ENCODE peak calls at places on chromosome 12, in nine cellular contexts. R is CD4-positive, CD25-positive, alpha-beta regulatory T cell; B is AG08396; F is nephron progenitor cell; D is GM12865; P is HCT116; T is suprapubic skin; C is AG09309; E is sigmoid colon. L is an unnamed sample.

GRCh38 chr12:112175361-112176155 is 50.2 kb downstream of the TRAFD1 start:
- DNase-seq in B (no peak), P (no peak), F (no peak), D (no peak), E (peak), T (no peak), R (no peak), C (no peak), L (no peak)

GRCh38 chr12:131683266-131684014 is 27.4 kb upstream of the SFSWAP start:
- DNase-seq in F (no peak), E (no peak), B (no peak), R (no peak), D (no peak), C (no peak), T (peak), P (no peak), L (no peak)

GRCh38 chr12:104671407-104672095 is 214.8 kb downstream of the CHST11 start:
- DNase-seq in F (no peak), C (peak), R (peak), P (peak), D (peak), E (peak), B (peak), T (peak), L (peak)

GRCh38 chr12:62604373-62604772 is 137.7 kb downstream of the MON2 start:
- DNase-seq in P (no peak), R (peak), C (no peak), E (no peak), D (peak), F (no peak), T (no peak), B (no peak), L (no peak)

GRCh38 chr12:9811651-9812050 is 15.6 kb upstream of the KLRF1 start:
- DNase-seq in P (no peak), R (no peak), C (no peak), B (no peak), T (no peak), D (no peak), F (no peak), E (no peak), L (no peak)

GRCh38 chr12:93442411-93443340 is 929 bp upstream of the UBE2N start:
- DNase-seq in B (no peak), F (no peak), T (no peak), D (no peak), E (no peak), C (no peak), P (no peak), R (peak), L (no peak)

GRCh38 chr12:70603044-70603443 is 34.2 kb downstream of the PTPRB start:
- DNase-seq in D (no peak), F (no peak), R (no peak), C (no peak), B (no peak), E (no peak), T (no peak), P (no peak), L (no peak)

GRCh38 chr12:107764626-107765025 is 3.7 kb upstream of the PRDM4 start:
- DNase-seq in E (no peak), T (no peak), F (no peak), B (no peak), R (no peak), D (no peak), P (no peak), C (no peak), L (no peak)

GRCh38 chr12:32454075-32454474 is 54.7 kb downstream of the FGD4 start:
- DNase-seq in F (no peak), T (no peak), R (no peak), C (no peak), P (peak), B (peak), E (no peak), D (no peak), L (peak)

GRCh38 chr12:76318773-76319594 is 29.2 kb downstream of the BBS10 start:
- DNase-seq in E (no peak), C (no peak), R (no peak), F (no peak), P (no peak), T (no peak), D (no peak), B (peak), L (peak)

GRCh38 chr12:1826867-1827705 is 6.7 kb downstream of the LRTM2 start:
- DNase-seq in D (peak), F (no peak), R (no peak), T (no peak), E (no peak), C (no peak), B (no peak), P (no peak), L (no peak)

GRCh38 chr12:88247241-88247643 is 105.1 kb downstream of the TMTC3 start:
- DNase-seq in B (peak), P (peak), C (peak), D (no peak), R (no peak), E (no peak), T (no peak), F (no peak), L (peak)

GRCh38 chr12:66251049-66251448 is 51.2 kb upstream of the HELB start:
- DNase-seq in F (no peak), P (no peak), B (no peak), D (no peak), C (no peak), T (no peak), R (no peak), E (no peak), L (no peak)

GRCh38 chr12:6871052-6871957 is 1.8 kb downstream of the SPSB2 start:
- DNase-seq in P (peak), C (no peak), B (peak), D (peak), T (no peak), R (peak), F (no peak), E (no peak), L (peak)

GRCh38 chr12:96471368-96472040 is 17.9 kb upstream of the CFAP54 start:
- DNase-seq in P (no peak), T (no peak), B (peak), F (no peak), C (peak), R (no peak), D (no peak), E (no peak), L (peak)

GRCh38 chr12:77433799-77434198 is 368.4 kb upstream of the E2F7 start:
- DNase-seq in T (no peak), B (no peak), C (peak), D (no peak), R (no peak), P (no peak), F (no peak), E (no peak), L (peak)

GRCh38 chr12:108468149-108468968 is 46.7 kb upstream of the FICD start:
- DNase-seq in B (peak), T (no peak), C (no peak), D (peak), P (no peak), F (peak), E (no peak), R (peak), L (peak)

GRCh38 chr12:95790912-95791849 is 617 bp upstream of the NTN4 start:
- DNase-seq in R (no peak), C (no peak), T (no peak), B (peak), P (no peak), E (peak), F (peak), D (no peak), L (peak)

GRCh38 chr12:59040043-59040442 is 119.7 kb upstream of the LRIG3 start:
- DNase-seq in R (no peak), P (no peak), F (no peak), E (no peak), T (no peak), B (no peak), C (no peak), D (no peak), L (no peak)

GRCh38 chr12:62908667-62909066 is 26.3 kb downstream of the PPM1H start:
- DNase-seq in P (no peak), C (no peak), F (no peak), T (no peak), B (no peak), D (no peak), E (no peak), R (no peak), L (no peak)

GRCh38 chr12:64681200-64682052 is 71.1 kb downstream of the RASSF3 start:
- DNase-seq in T (no peak), R (no peak), B (no peak), D (peak), F (no peak), E (no peak), C (no peak), P (no peak), L (no peak)

GRCh38 chr12:52211716-52212585 is 20.1 kb upstream of the KRT80 start:
- DNase-seq in D (no peak), F (no peak), R (no peak), P (no peak), B (no peak), E (peak), C (no peak), T (no peak), L (no peak)

GRCh38 chr12:92295523-92295922 is 149.9 kb upstream of the BTG1 start:
- DNase-seq in F (no peak), T (no peak), R (no peak), C (peak), D (no peak), E (no peak), P (no peak), B (peak), L (peak)

GRCh38 chr12:116454076-116454475 is 105.1 kb upstream of the MAP1LC3B2 start:
- DNase-seq in B (no peak), C (no peak), E (no peak), P (no peak), R (no peak), T (no peak), F (no peak), D (no peak), L (no peak)

GRCh38 chr12:6532051-6532926 is 2.0 kb upstream of the GAPDH start:
- DNase-seq in C (peak), B (peak), T (no peak), E (peak), F (peak), R (peak), P (peak), D (peak), L (peak)

GRCh38 chr12:64181504-64182291 is 40.4 kb downstream of the KICS2 start:
- DNase-seq in B (peak), R (no peak), E (peak), D (peak), F (peak), P (peak), C (peak), T (no peak), L (peak)

GRCh38 chr12:92275443-92276154 is 130.0 kb upstream of the BTG1 start:
- DNase-seq in B (no peak), E (no peak), P (no peak), D (no peak), F (no peak), T (no peak), C (no peak), R (no peak), L (no peak)

GRCh38 chr12:52205584-52206308 is 13.9 kb upstream of the KRT80 start:
- DNase-seq in R (no peak), F (no peak), E (peak), C (no peak), T (no peak), D (no peak), P (no peak), B (no peak), L (no peak)

GRCh38 chr12:91620949-91621348 is 438.3 kb upstream of the DCN start:
- DNase-seq in T (no peak), B (no peak), C (no peak), R (no peak), D (no peak), P (no peak), F (no peak), E (no peak), L (no peak)

GRCh38 chr12:90690120-90690519 is 264.9 kb downstream of the CCER1 start:
- DNase-seq in C (no peak), R (no peak), D (no peak), E (no peak), B (no peak), T (no peak), F (no peak), P (no peak), L (no peak)

GRCh38 chr12:47033797-47034555 is 45.4 kb upstream of the PCED1B start:
- DNase-seq in P (no peak), E (no peak), D (no peak), T (no peak), C (no peak), B (no peak), F (no peak), R (no peak), L (no peak)

GRCh38 chr12:129550353-129550752 is 353.5 kb downstream of the TMEM132D start:
- DNase-seq in E (no peak), C (no peak), B (no peak), D (no peak), F (no peak), T (no peak), R (no peak), P (no peak), L (no peak)

GRCh38 chr12:29350080-29350479 is 30.9 kb downstream of the ERGIC2 start:
- DNase-seq in D (no peak), R (no peak), B (peak), E (no peak), T (no peak), C (peak), F (no peak), P (no peak), L (peak)

GRCh38 chr12:25071366-25071765 is 122.5 kb upstream of the BCAT1 start:
- DNase-seq in C (no peak), E (no peak), B (no peak), D (no peak), R (no peak), T (no peak), P (no peak), F (no peak), L (no peak)

GRCh38 chr12:25558566-25558965 is 5.5 kb upstream of the LMNTD1 start:
- DNase-seq in D (no peak), F (no peak), C (no peak), P (no peak), T (no peak), R (no peak), E (no peak), B (no peak), L (no peak)

GRCh38 chr12:38669530-38669929 is 235.9 kb downstream of the CPNE8 start:
- DNase-seq in B (no peak), D (no peak), C (no peak), T (no peak), P (no peak), E (no peak), F (no peak), R (no peak), L (no peak)

L was measured in AG20443.